ENCODE peak calls at places on chromosomes 11 and 22, in six cellular contexts. One of them, this sample, is unnamed.

GRCh38 chr11:44934110-44934509 is 16.6 kb downstream of the TP53I11 start:
- DNase-seq in brain microvascular endothelial cell: no peak
- DNase-seq in A549: no peak
- DNase-seq in tibial artery: no peak
- DNase-seq in H9: no peak
- DNase-seq in prostate gland: no peak
- DNase-seq in this sample: no peak

GRCh38 chr11:46504817-46505613 is 88.8 kb downstream of the AMBRA1 start:
- DNase-seq in brain microvascular endothelial cell: peak
- DNase-seq in A549: no peak
- DNase-seq in tibial artery: no peak
- DNase-seq in H9: no peak
- DNase-seq in prostate gland: no peak
- DNase-seq in this sample: no peak

GRCh38 chr11:93526691-93527583 is 16.3 kb downstream of the SMCO4 start:
- DNase-seq in brain microvascular endothelial cell: no peak
- DNase-seq in A549: no peak
- DNase-seq in tibial artery: no peak
- DNase-seq in H9: no peak
- DNase-seq in prostate gland: no peak
- DNase-seq in this sample: no peak

GRCh38 chr11:2688381-2689231 is 11.2 kb downstream of the KCNQ1OT1 start:
- DNase-seq in brain microvascular endothelial cell: no peak
- DNase-seq in A549: no peak
- DNase-seq in tibial artery: peak
- DNase-seq in H9: no peak
- DNase-seq in prostate gland: no peak
- DNase-seq in this sample: no peak

GRCh38 chr11:75408852-75409219 is 9.5 kb downstream of the RPS3 start:
- DNase-seq in brain microvascular endothelial cell: no peak
- DNase-seq in A549: no peak
- DNase-seq in tibial artery: no peak
- DNase-seq in H9: no peak
- DNase-seq in prostate gland: no peak
- DNase-seq in this sample: no peak

GRCh38 chr22:40407021-40407761 is 36.8 kb downstream of the SGSM3 start:
- DNase-seq in brain microvascular endothelial cell: no peak
- DNase-seq in A549: no peak
- DNase-seq in tibial artery: no peak
- DNase-seq in H9: no peak
- DNase-seq in prostate gland: no peak
- DNase-seq in this sample: no peak

GRCh38 chr22:29456211-29456671 is 17.9 kb downstream of the RFPL1 start:
- DNase-seq in brain microvascular endothelial cell: peak
- DNase-seq in A549: no peak
- DNase-seq in tibial artery: peak
- DNase-seq in H9: no peak
- DNase-seq in prostate gland: no peak
- DNase-seq in this sample: peak

GRCh38 chr22:22738959-22739585 is 94.7 kb downstream of the GGTLC2 start:
- DNase-seq in brain microvascular endothelial cell: no peak
- DNase-seq in A549: no peak
- DNase-seq in tibial artery: no peak
- DNase-seq in H9: no peak
- DNase-seq in prostate gland: no peak
- DNase-seq in this sample: no peak

GRCh38 chr22:17201285-17201945 is 17.8 kb downstream of the ADA2 start:
- DNase-seq in brain microvascular endothelial cell: no peak
- DNase-seq in A549: no peak
- DNase-seq in tibial artery: no peak
- DNase-seq in H9: no peak
- DNase-seq in prostate gland: no peak
- DNase-seq in this sample: no peak

GRCh38 chr22:17205432-17205831 is 13.8 kb downstream of the ADA2 start:
- DNase-seq in brain microvascular endothelial cell: no peak
- DNase-seq in A549: no peak
- DNase-seq in tibial artery: no peak
- DNase-seq in H9: no peak
- DNase-seq in prostate gland: no peak
- DNase-seq in this sample: no peak
- TF ChIP-seq CTCF in brain microvascular endothelial cell: no peak
- TF ChIP-seq CTCF in A549: no peak
- TF ChIP-seq CTCF in tibial artery: no peak
- TF ChIP-seq CTCF in H9: no peak
- TF ChIP-seq CTCF in prostate gland: no peak
- TF ChIP-seq CTCF in this sample: no peak

GRCh38 chr11:67482736-67483497 is at the start of gene AIP:
- DNase-seq in brain microvascular endothelial cell: peak
- DNase-seq in A549: peak
- DNase-seq in tibial artery: peak
- DNase-seq in H9: peak
- DNase-seq in prostate gland: peak
- DNase-seq in this sample: peak
- TF ChIP-seq CTCF in brain microvascular endothelial cell: peak
- TF ChIP-seq CTCF in A549: no peak
- TF ChIP-seq CTCF in tibial artery: peak
- TF ChIP-seq CTCF in H9: no peak
- TF ChIP-seq CTCF in prostate gland: peak
- TF ChIP-seq CTCF in this sample: peak

DNA sequence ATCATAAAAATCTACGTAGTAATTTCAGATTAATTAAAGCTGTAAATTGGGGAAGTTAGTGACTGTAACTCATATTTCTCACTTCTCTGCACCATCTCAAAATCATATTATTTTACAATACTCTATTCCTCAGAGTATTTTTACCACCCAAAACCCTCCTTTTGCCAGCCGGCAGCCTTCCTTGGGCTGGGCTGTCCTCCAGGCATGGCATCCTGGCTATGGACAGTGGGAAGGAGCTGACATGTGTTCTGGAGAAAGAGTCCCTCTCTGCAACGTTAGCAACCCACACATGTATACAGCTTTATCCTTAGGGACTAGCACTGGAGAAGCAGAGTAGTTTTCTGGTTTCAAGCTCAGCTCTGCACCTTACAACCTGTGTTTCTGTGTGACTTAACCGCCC is 86.8 kb downstream of the DSCAML1 start:
- DNase-seq in brain microvascular endothelial cell: no peak
- DNase-seq in A549: no peak
- DNase-seq in tibial artery: no peak
- DNase-seq in H9: no peak
- DNase-seq in prostate gland: no peak
- DNase-seq in this sample: no peak
- TF ChIP-seq CTCF in brain microvascular endothelial cell: no peak
- TF ChIP-seq CTCF in A549: no peak
- TF ChIP-seq CTCF in tibial artery: no peak
- TF ChIP-seq CTCF in H9: no peak
- TF ChIP-seq CTCF in prostate gland: no peak
- TF ChIP-seq CTCF in this sample: no peak

GRCh38 chr11:20035375-20035700 is 124.9 kb downstream of the DBX1 start:
- DNase-seq in brain microvascular endothelial cell: no peak
- DNase-seq in A549: no peak
- DNase-seq in tibial artery: no peak
- DNase-seq in H9: no peak
- DNase-seq in prostate gland: no peak
- DNase-seq in this sample: no peak
- TF ChIP-seq CTCF in brain microvascular endothelial cell: peak
- TF ChIP-seq CTCF in A549: no peak
- TF ChIP-seq CTCF in tibial artery: no peak
- TF ChIP-seq CTCF in H9: no peak
- TF ChIP-seq CTCF in prostate gland: no peak
- TF ChIP-seq CTCF in this sample: no peak

GRCh38 chr11:104130161-104130560 is 33.8 kb downstream of the PDGFD start:
- DNase-seq in brain microvascular endothelial cell: no peak
- DNase-seq in A549: no peak
- DNase-seq in tibial artery: no peak
- DNase-seq in H9: no peak
- DNase-seq in prostate gland: no peak
- DNase-seq in this sample: no peak
- TF ChIP-seq CTCF in brain microvascular endothelial cell: no peak
- TF ChIP-seq CTCF in A549: no peak
- TF ChIP-seq CTCF in tibial artery: no peak
- TF ChIP-seq CTCF in H9: no peak
- TF ChIP-seq CTCF in prostate gland: no peak
- TF ChIP-seq CTCF in this sample: no peak

This sample was measured in mesothelial cell of epicardium.